ENCODE peak calls at places on chromosome 7, in five cellular contexts. M is A172, C is transverse colon, N is NCI-H774, K is LHCN-M2. Z is an unnamed sample.

GRCh38 chr7:54615545-54615944 is 73.4 kb downstream of the VSTM2A start:
- DNase-seq in M (no peak), C (no peak), N (no peak), K (peak), Z (no peak)

GRCh38 chr7:135661311-135662122 is 797 bp upstream of the STMP1 start:
- DNase-seq in M (no peak), C (no peak), N (peak), K (no peak), Z (peak)

GRCh38 chr7:38383281-38383680 is 109.8 kb upstream of the TARP start:
- DNase-seq in M (peak), C (no peak), N (no peak), K (peak), Z (no peak)

GRCh38 chr7:17937506-17938115 is 2.7 kb downstream of the SNX13 start:
- DNase-seq in M (no peak), C (no peak), N (no peak), K (no peak), Z (no peak)

GRCh38 chr7:112176693-112177415 is 29.3 kb downstream of the DOCK4 start:
- DNase-seq in M (no peak), C (no peak), N (no peak), K (no peak), Z (no peak)

GRCh38 chr7:47373871-47374451 is 207.9 kb downstream of the TNS3 start:
- DNase-seq in M (peak), C (no peak), N (peak), K (peak), Z (peak)

GRCh38 chr7:35420657-35421056 is 166.8 kb upstream of the TBX20 start:
- DNase-seq in M (peak), C (no peak), N (no peak), K (no peak), Z (no peak)

GRCh38 chr7:149819961-149820340 is 18.2 kb upstream of the ZNF862 start:
- DNase-seq in M (no peak), C (no peak), N (no peak), K (no peak), Z (no peak)

GRCh38 chr7:112266595-112267270 is 60.2 kb downstream of the ZNF277 start:
- DNase-seq in M (no peak), C (no peak), N (no peak), K (peak), Z (no peak)

GRCh38 chr7:40586197-40586596 is 451.4 kb downstream of the SUGCT start:
- DNase-seq in M (peak), C (no peak), N (no peak), K (peak), Z (no peak)

GRCh38 chr7:137987968-137988367 is 13.9 kb downstream of the CREB3L2 start:
- DNase-seq in M (no peak), C (peak), N (no peak), K (peak), Z (no peak)

GRCh38 chr7:108497082-108497725 is 28.7 kb downstream of the PNPLA8 start:
- DNase-seq in M (peak), C (peak), N (peak), K (peak), Z (peak)

GRCh38 chr7:30330134-30331111 is 46.0 kb downstream of the ZNRF2 start:
- DNase-seq in M (no peak), C (no peak), N (no peak), K (no peak), Z (no peak)

Z was measured in NCI-H510A treated with DMSO at 0.1 percent for 48 hours.